ENCODE peak calls at places on chromosomes 7 and 10, in eight cellular contexts. F is uterus, E is fibroblast of mammary gland, R is trophoblast cell, L is endodermal cell, I is GM23248, V is OCI-LY7, N is transverse colon. T is an unnamed sample.
A peak's percentile ranks its signal among the peaks of the same experiment; 100 is the strongest.

GRCh38 chr10:69388488-69388887 is 28.2 kb downstream of the TACR2 start:
- DNase-seq in N (no peak), V (no peak), L (no peak), E (no peak), F (no peak), I (no peak), R (no peak), T (no peak)

GRCh38 chr7:151861881-151862280 is 15.0 kb downstream of the PRKAG2 start:
- DNase-seq in E (no peak), V (no peak), R (no peak), F (no peak), N (no peak), I (no peak), L (no peak), T (no peak)

GRCh38 chr7:135759537-135759936 is 10.9 kb upstream of the FAM180A start:
- DNase-seq in I (no peak), F (no peak), L (no peak), R (peak; percentile 56), E (no peak), N (no peak), V (no peak), T (no peak)

GRCh38 chr7:2405601-2406345 is 2.4 kb downstream of the CHST12 start:
- DNase-seq in R (no peak), E (no peak), F (no peak), N (peak; percentile 61), V (peak; percentile 64), L (no peak), I (no peak), T (no peak)

GRCh38 chr10:93412801-93413200 is 69.3 kb downstream of the MYOF start:
- DNase-seq in I (no peak), F (no peak), L (no peak), V (peak; percentile 19), R (no peak), E (no peak), N (no peak), T (no peak)

GRCh38 chr10:131802991-131803390 is 97.8 kb upstream of the PPP2R2D start:
- DNase-seq in E (no peak), N (no peak), V (no peak), R (no peak), L (peak; percentile 30), I (no peak), F (no peak), T (no peak)

GRCh38 chr10:80529604-80530003 is 8.1 kb upstream of the SH2D4B start:
- DNase-seq in N (no peak), E (no peak), F (no peak), V (no peak), L (no peak), R (no peak), I (no peak), T (no peak)

GRCh38 chr10:92692697-92693533 is 3.2 kb downstream of the HHEX start:
- DNase-seq in I (no peak), V (no peak), N (no peak), L (no peak), F (no peak), E (no peak), R (no peak), T (no peak)

GRCh38 chr10:129120441-129120840 is 346.6 kb upstream of the MGMT start:
- DNase-seq in I (no peak), F (no peak), V (no peak), E (no peak), R (no peak), L (peak; percentile 24), N (no peak), T (no peak)

GRCh38 chr10:28314211-28314610 is 11.3 kb upstream of the MPP7 start:
- DNase-seq in L (no peak), E (no peak), N (no peak), I (no peak), V (no peak), F (no peak), R (no peak), T (no peak)

GRCh38 chr7:158442260-158442659 is 145.4 kb downstream of the PTPRN2 start:
- DNase-seq in R (peak; percentile 73), L (peak; percentile 20), V (peak; percentile 3), E (no peak), N (no peak), F (no peak), I (no peak), T (no peak)

GRCh38 chr7:142153400-142153799 is 41.9 kb downstream of the MGAM2 start:
- DNase-seq in R (peak; percentile 46), N (peak; percentile 25), I (peak; percentile 38), V (no peak), F (no peak), E (no peak), L (peak; percentile 49), T (no peak)

GRCh38 chr10:93458821-93459257 is 23.3 kb downstream of the MYOF start:
- DNase-seq in N (peak; percentile 63), V (no peak), F (peak; percentile 90), I (peak; percentile 100), R (peak; percentile 95), E (peak; percentile 100), L (peak; percentile 90), T (peak; percentile 100)

GRCh38 chr7:41886906-41887311 is 184.0 kb upstream of the INHBA start:
- DNase-seq in R (no peak), N (peak; percentile 73), I (peak; percentile 98), F (peak; percentile 67), E (peak; percentile 97), V (no peak), L (peak; percentile 78), T (peak; percentile 85)

GRCh38 chr7:157490465-157490912 is 153.7 kb downstream of the DNAJB6 start:
- DNase-seq in F (no peak), I (peak; percentile 12), V (peak; percentile 24), R (peak; percentile 65), L (no peak), N (no peak), E (peak; percentile 81), T (no peak)

GRCh38 chr10:70967591-70968588 is 79.5 kb upstream of the PCBD1 start:
- DNase-seq in R (no peak), E (peak; percentile 21), F (no peak), L (no peak), N (no peak), V (no peak), I (peak; percentile 19), T (no peak)

GRCh38 chr10:67261300-67261797 is 335.5 kb downstream of the LRRTM3 start:
- DNase-seq in L (no peak), N (no peak), F (no peak), R (no peak), I (no peak), V (no peak), E (no peak), T (no peak)

GRCh38 chr7:76509931-76510877 is at the start of gene UPK3B:
- DNase-seq in F (no peak), I (peak; percentile 6), L (peak; percentile 89), E (no peak), N (no peak), R (peak; percentile 25), V (no peak), T (no peak)

GRCh38 chr10:88755753-88756152 is 4.1 kb upstream of the LIPN start:
- DNase-seq in R (no peak), I (no peak), N (no peak), E (no peak), F (no peak), V (no peak), L (no peak), T (no peak)

GRCh38 chr10:1609038-1609411 is 128.3 kb downstream of the ADARB2 start:
- DNase-seq in E (no peak), R (peak; percentile 2), I (peak; percentile 1), L (no peak), V (no peak), N (no peak), F (no peak), T (no peak)

GRCh38 chr10:24718031-24718855 is 5.4 kb downstream of the ARHGAP21 start:
- DNase-seq in F (no peak), V (no peak), L (no peak), R (peak; percentile 66), N (no peak), I (peak; percentile 91), E (peak; percentile 87), T (peak; percentile 54)

DNA sequence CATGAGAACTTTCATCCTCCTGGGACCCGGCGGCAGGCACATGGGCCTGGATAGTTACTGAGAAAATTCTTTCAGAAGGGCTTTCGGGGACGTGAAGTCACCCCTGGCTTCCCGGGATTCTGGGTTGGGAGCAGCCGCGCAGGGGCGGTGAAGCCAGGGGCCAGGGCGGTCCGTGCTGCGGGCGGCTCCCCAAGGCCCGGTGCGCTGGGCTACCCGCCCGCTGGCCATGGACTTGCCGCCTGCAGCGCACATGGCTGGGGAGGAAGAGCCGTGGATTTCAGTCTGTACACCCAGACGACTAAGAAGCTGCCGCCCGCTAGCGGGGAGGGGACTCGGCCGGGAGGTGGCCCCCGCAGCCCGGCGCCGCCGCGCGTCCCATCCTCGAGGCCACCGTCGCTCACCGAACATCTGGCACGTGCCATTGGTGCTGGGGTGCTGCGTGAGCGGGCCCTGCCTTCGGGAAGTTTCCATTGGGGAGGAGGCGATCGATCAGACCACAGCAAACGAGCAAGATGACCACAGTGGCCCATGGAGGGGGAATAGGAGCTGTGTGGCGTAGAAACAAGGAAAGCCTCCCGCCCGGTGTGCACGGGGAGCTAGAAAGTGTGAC is 64.5 kb downstream of the TMEM209 start:
- DNase-seq in V (no peak), L (peak; percentile 73), N (no peak), F (no peak), R (no peak), E (no peak), I (no peak), T (no peak)
- H3K4me3 ChIP-seq in V (no peak overlapping the region), L (no peak overlapping the region), N (peak overlapping the region; percentile 37), F (peak overlapping the region; percentile 40), R (no peak overlapping the region), E (peak overlapping the region; percentile 49), I (peak overlapping the region; percentile 67), T (no peak overlapping the region)

GRCh38 chr7:92156976-92157375 is 22.0 kb downstream of the LRRD1 start:
- DNase-seq in R (no peak), F (no peak), E (no peak), I (peak; percentile 7), V (no peak), L (no peak), N (no peak), T (no peak)

GRCh38 chr7:92155108-92155755 is 21.0 kb upstream of the CYP51A1 start:
- DNase-seq in E (peak; percentile 55), R (peak; percentile 4), L (no peak), I (peak; percentile 2), V (no peak), F (no peak), N (no peak), T (no peak)

GRCh38 chr7:92161271-92161670 is 17.7 kb downstream of the LRRD1 start:
- DNase-seq in F (no peak), N (no peak), L (no peak), R (peak; percentile 81), I (no peak), E (no peak), V (no peak), T (no peak)

GRCh38 chr7:92158660-92159575 is 20.0 kb downstream of the LRRD1 start:
- DNase-seq in N (no peak), V (no peak), F (no peak), I (peak; percentile 93), R (no peak), L (no peak), E (peak; percentile 97), T (peak; percentile 79)
- H3K4me3 ChIP-seq in N (no peak overlapping the region), V (no peak overlapping the region), F (no peak overlapping the region), I (peak overlapping the region; percentile 27), R (no peak overlapping the region), L (no peak overlapping the region), E (no peak overlapping the region), T (no peak overlapping the region)

GRCh38 chr7:106256137-106256536 is 28.6 kb downstream of the NAMPT start:
- DNase-seq in R (no peak), N (no peak), L (no peak), I (no peak), F (no peak), E (no peak), V (no peak), T (no peak)
- H3K4me3 ChIP-seq in R (no peak overlapping the region), N (no peak overlapping the region), L (no peak overlapping the region), I (no peak overlapping the region), F (no peak overlapping the region), E (no peak overlapping the region), V (no peak overlapping the region), T (no peak overlapping the region)

GRCh38 chr7:51186531-51186930 is 130.1 kb downstream of the COBL start:
- DNase-seq in N (no peak), R (no peak), L (no peak), E (no peak), V (no peak), F (no peak), I (peak; percentile 40), T (no peak)
- H3K4me3 ChIP-seq in N (no peak overlapping the region), R (no peak overlapping the region), L (no peak overlapping the region), E (no peak overlapping the region), V (no peak overlapping the region), F (no peak overlapping the region), I (no peak overlapping the region), T (no peak overlapping the region)

T was measured in BJ.